ENCODE peak calls at places on chromosomes 6 and 20, in ten cellular contexts. G is Peyer's patch; L is HCT116; I is breast epithelium; V is hepatocyte; T is psoas muscle; P is aorta; Q is OCI-LY7; X is CD8-positive, alpha-beta T cell; C is lung. R is an unnamed sample.
A peak's percentile ranks its signal among the peaks of the same experiment; 100 is the strongest.

GRCh38 chr20:53030061-53030460 is 57.9 kb downstream of the TSHZ2 start:
- DNase-seq in G (no peak), L (no peak), I (no peak), V (no peak), T (no peak), P (no peak), Q (peak; percentile 38), X (no peak), C (no peak), R (no peak)

GRCh38 chr6:166307981-166308768 is at the start of gene PRR18:
- DNase-seq in G (no peak), L (no peak), I (no peak), V (peak; percentile 36), T (no peak), P (no peak), Q (peak; percentile 65), X (no peak), C (no peak), R (no peak)

GRCh38 chr6:100488231-100488630 is 23.5 kb upstream of the SIM1 start:
- DNase-seq in G (no peak), L (no peak), I (no peak), V (no peak), T (no peak), P (no peak), Q (no peak), X (no peak), C (no peak), R (no peak)

GRCh38 chr6:32941412-32941784 is 570 bp upstream of the HLA-DMB start:
- DNase-seq in G (peak; percentile 81), L (no peak), I (no peak), V (no peak), T (no peak), P (no peak), Q (peak; percentile 93), X (no peak), C (no peak), R (no peak)

GRCh38 chr20:46802696-46803445 is 91.8 kb upstream of the EYA2 start:
- DNase-seq in G (no peak), L (no peak), I (no peak), V (peak; percentile 26), T (no peak), P (no peak), Q (no peak), X (no peak), C (no peak), R (no peak)

GRCh38 chr6:109795994-109796555 is 105.0 kb downstream of the FIG4 start:
- DNase-seq in G (no peak), L (no peak), I (no peak), V (no peak), T (no peak), P (no peak), Q (no peak), X (no peak), C (no peak), R (no peak)

GRCh38 chr6:52976591-52977035 is 18.5 kb downstream of the GSTA4 start:
- DNase-seq in G (no peak), L (no peak), I (no peak), V (peak; percentile 28), T (peak; percentile 28), P (peak; percentile 54), Q (no peak), X (no peak), C (no peak), R (peak; percentile 83)

GRCh38 chr20:46040902-46041535 is 12.0 kb downstream of the SLC12A5 start:
- DNase-seq in G (no peak), L (no peak), I (no peak), V (peak; percentile 79), T (no peak), P (no peak), Q (peak; percentile 47), X (peak; percentile 10), C (no peak), R (peak; percentile 29)

DNA sequence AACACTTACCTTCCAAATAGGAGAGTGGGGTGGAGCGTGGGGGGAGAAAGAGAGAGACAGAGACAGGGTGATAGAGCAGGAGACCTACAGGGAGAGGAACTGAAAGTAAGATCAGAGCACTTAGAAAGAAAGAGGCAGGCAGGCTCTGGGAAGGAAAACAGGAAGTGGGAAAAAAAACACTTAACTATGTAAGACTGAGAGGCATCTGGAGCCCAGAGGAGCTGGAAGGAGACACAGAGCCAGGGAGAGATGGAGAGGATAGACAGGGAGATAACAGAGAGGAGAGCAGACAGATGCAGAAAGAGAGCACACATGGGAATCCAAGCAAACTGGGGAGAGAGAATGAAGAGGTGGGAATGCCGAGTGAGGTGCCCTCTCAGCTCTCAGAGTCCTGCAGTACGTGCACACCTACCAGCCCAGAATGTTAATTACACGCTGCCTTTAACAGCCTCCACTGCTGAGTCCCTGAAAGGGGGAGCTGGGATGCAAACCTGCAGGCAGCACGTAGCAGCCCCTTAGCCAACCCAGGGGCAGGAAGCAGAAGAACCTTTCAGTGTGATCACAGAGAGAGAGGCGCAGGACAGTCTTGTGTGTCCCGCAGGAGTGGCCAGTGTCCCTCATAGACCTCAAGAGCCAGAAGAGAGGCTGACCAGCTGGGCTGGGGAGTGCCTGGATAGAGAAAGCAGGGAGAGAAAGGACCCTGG is 132.7 kb upstream of the LRFN2 start:
- DNase-seq in G (no peak), L (no peak), I (no peak), V (peak; percentile 55), T (no peak), P (no peak), Q (peak; percentile 65), X (no peak), C (no peak), R (no peak)
- H3K27ac ChIP-seq in G (no peak overlapping the region), L (no peak overlapping the region), I (peak overlapping the region; percentile 54), V (peak overlapping the region; percentile 87), T (no peak overlapping the region), P (peak overlapping the region; percentile 50), Q (peak overlapping the region; percentile 10), X (no peak overlapping the region), C (peak overlapping the region; percentile 33), R (peak overlapping the region; percentile 54)

DNA sequence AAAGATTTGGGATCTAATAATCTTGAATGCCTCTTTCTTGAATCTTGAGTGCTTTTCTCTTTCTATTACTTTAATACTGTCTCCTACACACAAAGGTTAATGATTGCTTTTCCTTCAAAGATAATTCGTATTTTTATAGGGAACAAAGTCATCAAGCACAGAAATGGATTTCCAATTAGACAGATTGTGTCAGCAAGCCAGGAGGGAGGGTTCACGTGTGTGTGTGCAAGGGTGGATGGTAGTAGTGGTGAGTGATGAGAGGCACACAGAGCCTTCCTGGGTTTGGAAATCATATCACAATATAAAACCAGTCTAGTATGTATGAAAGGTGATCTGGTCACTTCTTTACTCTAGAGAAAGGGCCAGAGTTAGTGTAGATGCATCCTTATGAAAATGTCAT is 51.2 kb upstream of the NEDD9 start:
- DNase-seq in G (no peak), L (no peak), I (no peak), V (no peak), T (no peak), P (no peak), Q (no peak), X (no peak), C (no peak), R (no peak)
- H3K27ac ChIP-seq in G (no peak overlapping the region), L (no peak overlapping the region), I (no peak overlapping the region), V (no peak overlapping the region), T (no peak overlapping the region), P (no peak overlapping the region), Q (no peak overlapping the region), X (no peak overlapping the region), C (no peak overlapping the region), R (no peak overlapping the region)

GRCh38 chr6:2852514-2852855 is 10.8 kb upstream of the SERPINB1 start:
- DNase-seq in G (no peak), L (no peak), I (no peak), V (no peak), T (no peak), P (no peak), Q (no peak), X (no peak), C (no peak), R (no peak)

GRCh38 chr6:2854394-2854982 is 12.8 kb upstream of the SERPINB1 start:
- DNase-seq in G (no peak), L (no peak), I (no peak), V (no peak), T (no peak), P (peak; percentile 68), Q (no peak), X (no peak), C (no peak), R (no peak)

GRCh38 chr6:2853766-2854393 is 12.2 kb upstream of the SERPINB1 start:
- DNase-seq in G (peak; percentile 60), L (peak; percentile 87), I (no peak), V (peak; percentile 62), T (peak; percentile 62), P (peak; percentile 73), Q (peak; percentile 70), X (no peak), C (no peak), R (no peak)

GRCh38 chr6:2851727-2852513 is 10.3 kb upstream of the SERPINB1 start:
- DNase-seq in G (no peak), L (no peak), I (no peak), V (no peak), T (no peak), P (no peak), Q (no peak), X (no peak), C (no peak), R (no peak)

GRCh38 chr6:2852921-2853322 is 11.3 kb upstream of the SERPINB1 start:
- DNase-seq in G (no peak), L (no peak), I (no peak), V (no peak), T (no peak), P (no peak), Q (no peak), X (no peak), C (no peak), R (no peak)
- H3K27ac ChIP-seq in G (peak overlapping the region; percentile 61), L (no peak overlapping the region), I (no peak overlapping the region), V (no peak overlapping the region), T (no peak overlapping the region), P (peak overlapping the region; percentile 81), Q (peak overlapping the region; percentile 99), X (no peak overlapping the region), C (peak overlapping the region; percentile 61), R (no peak overlapping the region)

GRCh38 chr20:34949120-34949519 is 6.5 kb downstream of the GSS start:
- DNase-seq in G (no peak), L (no peak), I (no peak), V (no peak), T (no peak), P (no peak), Q (no peak), X (no peak), C (no peak), R (no peak)

GRCh38 chr20:34952676-34953075 is 2.9 kb downstream of the GSS start:
- DNase-seq in G (no peak), L (no peak), I (no peak), V (no peak), T (no peak), P (no peak), Q (no peak), X (no peak), C (no peak), R (no peak)

GRCh38 chr20:34953960-34954359 is 1.6 kb downstream of the GSS start:
- DNase-seq in G (no peak), L (no peak), I (no peak), V (no peak), T (no peak), P (no peak), Q (no peak), X (no peak), C (no peak), R (no peak)

GRCh38 chr20:34951652-34952051 is 4.0 kb downstream of the GSS start:
- DNase-seq in G (no peak), L (no peak), I (peak; percentile 28), V (no peak), T (no peak), P (no peak), Q (no peak), X (no peak), C (no peak), R (no peak)

DNA sequence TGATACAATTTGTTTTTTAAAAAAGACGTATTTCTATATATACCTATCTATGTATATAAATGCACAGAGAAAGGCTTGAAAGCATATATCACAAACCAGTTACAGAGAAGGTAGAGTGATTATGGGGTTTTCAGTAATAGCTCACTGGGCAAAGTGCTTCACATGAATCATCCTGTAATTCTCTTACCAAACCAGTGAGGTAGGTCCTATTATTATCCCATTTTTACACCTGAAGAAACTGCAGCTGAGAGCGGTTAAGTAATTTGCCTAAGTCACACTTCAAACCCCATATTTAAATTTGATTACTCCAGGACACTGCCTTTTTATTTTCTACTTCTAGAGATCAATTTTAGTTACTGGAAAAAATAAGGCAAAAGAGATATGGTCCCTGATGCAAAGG is 4.4 kb downstream of the GSS start:
- DNase-seq in G (no peak), L (no peak), I (no peak), V (no peak), T (no peak), P (no peak), Q (peak; percentile 84), X (no peak), C (no peak), R (no peak)
- H3K27ac ChIP-seq in G (no peak overlapping the region), L (no peak overlapping the region), I (no peak overlapping the region), V (no peak overlapping the region), T (peak overlapping the region; percentile 96), P (no peak overlapping the region), Q (peak overlapping the region; percentile 92), X (no peak overlapping the region), C (no peak overlapping the region), R (no peak overlapping the region)